ENCODE peak calls at places on chromosomes 5 and 9, in five cellular contexts. O is OCI-M1; X is ecto neural progenitor cell; Q is cardiac fibroblast; S is stimulated activated CD4-positive, alpha-beta T cell treated with anti-CD3 and anti-CD28 coated beads, TNF-alpha, amount 100 ng/mL, for 1 hour. L is an unnamed sample.
A peak's percentile ranks its signal among the peaks of the same experiment; 100 is the strongest.

GRCh38 chr5:79771387-79771786 is 81.8 kb downstream of the CMYA5 start:
- DNase-seq in S (no peak), X (no peak), Q (peak; percentile 36), O (no peak), L (no peak)

GRCh38 chr9:112242147-112242804 is 67.2 kb upstream of the SUSD1 start:
- DNase-seq in Q (no peak), S (no peak), O (no peak), X (no peak), L (no peak)

GRCh38 chr5:141492168-141492885 is 3.4 kb downstream of the PCDHGC5 start:
- DNase-seq in O (no peak), X (peak; percentile 64), Q (no peak), S (no peak), L (no peak)

GRCh38 chr5:176743136-176743827 is 67.1 kb upstream of the UNC5A start:
- DNase-seq in S (no peak), X (peak; percentile 68), Q (no peak), O (no peak), L (no peak)

GRCh38 chr9:97860451-97861147 is 7.6 kb downstream of the FOXE1 start:
- DNase-seq in Q (no peak), X (no peak), O (no peak), S (no peak), L (no peak)

GRCh38 chr9:107784235-107784958 is 294.8 kb upstream of the KLF4 start:
- DNase-seq in X (no peak), S (no peak), O (peak; percentile 97), Q (peak; percentile 90), L (no peak)

GRCh38 chr9:136631038-136632000 is 31.4 kb upstream of the EGFL7 start:
- DNase-seq in S (peak; percentile 57), Q (peak; percentile 86), O (peak; percentile 79), X (peak; percentile 87), L (peak; percentile 61)

GRCh38 chr5:140242099-140242498 is 60.8 kb downstream of the PFDN1 start:
- DNase-seq in S (no peak), O (peak; percentile 14), X (no peak), Q (no peak), L (no peak)

GRCh38 chr9:21172156-21172555 is 5.7 kb upstream of the IFNA21 start:
- DNase-seq in Q (no peak), S (no peak), X (no peak), O (no peak), L (no peak)

GRCh38 chr5:100313657-100314056 is 221.5 kb upstream of the FAM174A start:
- DNase-seq in O (peak; percentile 73), X (no peak), S (no peak), Q (no peak), L (no peak)

GRCh38 chr5:2752875-2753435 is 1.5 kb upstream of the IRX2 start:
- DNase-seq in X (peak; percentile 74), O (no peak), Q (no peak), S (no peak), L (no peak)

GRCh38 chr5:32711693-32712462 is 757 bp downstream of the NPR3 start:
- DNase-seq in X (peak; percentile 63), Q (peak; percentile 61), S (no peak), O (no peak), L (no peak)

L was measured in activated T-helper 9 cell treated with anti-CD3 and anti-CD28 coated beads, Interleukin-2, amount 50 U/mL, for 16 hours.